ENCODE peak calls at places on chromosomes 6 and 20, in four cellular contexts. D, S, O and Z are unnamed samples.

GRCh38 chr20:33282196-33282934 is 649 bp upstream of the BPIFB1 start:
- DNase-seq in D (no peak), S (no peak), O (no peak), Z (no peak)

GRCh38 chr6:167102318-167102717 is 20.6 kb upstream of the CCR6 start:
- DNase-seq in D (no peak), S (no peak), O (no peak), Z (no peak)

GRCh38 chr20:62056975-62057374 is 8.7 kb downstream of the TAF4 start:
- DNase-seq in D (no peak), S (no peak), O (no peak), Z (no peak)

GRCh38 chr6:101509556-101509955 is 116.0 kb downstream of the GRIK2 start:
- DNase-seq in D (no peak), S (no peak), O (no peak), Z (no peak)

GRCh38 chr20:4837760-4838159 is 116.1 kb downstream of the PRND start:
- DNase-seq in D (no peak), S (no peak), O (no peak), Z (no peak)

GRCh38 chr20:31780839-31781238 is 38.3 kb upstream of the MYLK2 start:
- DNase-seq in D (no peak), S (no peak), O (no peak), Z (no peak)

GRCh38 chr6:56291278-56291917 is 44.0 kb upstream of the COL21A1 start:
- DNase-seq in D (no peak), S (no peak), O (no peak), Z (no peak)

GRCh38 chr20:13320702-13321101 is 99.6 kb downstream of the ISM1 start:
- DNase-seq in D (no peak), S (no peak), O (no peak), Z (no peak)

GRCh38 chr6:98747960-98748359 is 86.4 kb upstream of the POU3F2 start:
- DNase-seq in D (no peak), S (no peak), O (no peak), Z (no peak)

GRCh38 chr6:13360671-13361540 is 32.6 kb upstream of the TBC1D7 start:
- DNase-seq in D (no peak), S (no peak), O (no peak), Z (no peak)

GRCh38 chr6:112883095-112883494 is 536.0 kb downstream of the RFPL4B start:
- DNase-seq in D (no peak), S (no peak), O (no peak), Z (no peak)

GRCh38 chr6:89352329-89353117 is at the start of gene UBE2J1:
- DNase-seq in D (peak), S (peak), O (no peak), Z (peak)

GRCh38 chr6:157514659-157515496 is 133.9 kb downstream of the ZDHHC14 start:
- DNase-seq in D (peak), S (peak), O (no peak), Z (no peak)

GRCh38 chr6:108365488-108365887 is 70.6 kb downstream of the AFG1L start:
- DNase-seq in D (no peak), S (no peak), O (no peak), Z (no peak)

GRCh38 chr6:30447237-30447636 is 42.1 kb upstream of the HLA-E start:
- DNase-seq in D (peak), S (no peak), O (peak), Z (peak)

GRCh38 chr6:130783416-130784107 is 43.6 kb upstream of the SMLR1 start:
- DNase-seq in D (no peak), S (no peak), O (no peak), Z (no peak)

GRCh38 chr6:39389372-39389767 is 66.9 kb upstream of the KCNK16 start:
- DNase-seq in D (no peak), S (no peak), O (no peak), Z (no peak)

DNA sequence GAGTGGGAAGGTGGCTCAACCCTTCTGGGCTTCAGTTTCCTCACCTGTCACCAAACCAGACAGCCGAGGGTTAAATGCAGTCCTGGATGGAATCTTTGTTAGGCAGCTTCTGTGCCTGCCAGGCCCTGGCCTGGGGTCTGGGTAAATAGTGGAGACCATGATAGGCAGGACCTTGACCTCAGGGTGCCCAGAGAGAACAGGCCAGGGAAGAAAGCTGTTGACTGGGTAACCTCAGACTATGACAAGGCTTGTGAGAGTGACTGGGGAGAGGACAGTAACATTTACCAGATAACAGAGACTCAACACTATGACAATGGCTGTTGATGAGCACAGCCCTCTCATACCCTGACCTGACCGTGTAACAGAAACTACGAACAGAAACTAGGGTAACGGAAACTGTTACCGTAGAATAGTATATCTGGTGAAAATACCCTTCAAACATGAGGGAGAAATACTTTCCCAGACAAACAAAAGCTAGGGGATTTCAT is 218.3 kb downstream of the PREX1 start:
- DNase-seq in D (peak), S (no peak), O (no peak), Z (no peak)
- TF ChIP-seq ATF3 in D (no peak), S (no peak), O (no peak), Z (no peak)

DNA sequence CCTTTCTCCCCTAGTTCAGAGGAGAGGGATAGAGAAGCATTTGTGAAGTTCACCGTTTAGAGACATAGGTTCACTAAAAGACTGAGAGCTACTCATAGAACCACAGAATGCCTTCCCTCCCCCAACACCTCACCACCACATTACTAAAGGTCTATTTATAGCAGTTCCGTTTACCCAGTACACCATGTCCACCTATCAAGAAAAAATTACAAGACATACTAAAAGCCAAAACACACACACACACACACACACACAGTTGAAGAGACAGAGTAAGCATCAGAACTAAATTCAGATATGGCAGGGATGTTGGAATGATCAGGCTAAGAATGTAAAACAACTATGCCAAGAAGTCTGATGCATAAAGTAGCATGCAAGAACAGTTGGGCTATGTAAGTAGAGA is 52.2 kb downstream of the SLC22A3 start:
- DNase-seq in D (no peak), S (no peak), O (no peak), Z (no peak)
- TF ChIP-seq ATF3 in D (no peak), S (no peak), O (no peak), Z (no peak)

GRCh38 chr6:137039010-137039409 is 5.8 kb downstream of the IL20RA start:
- DNase-seq in D (no peak), S (no peak), O (no peak), Z (no peak)
- TF ChIP-seq ATF3 in D (no peak), S (no peak), O (no peak), Z (no peak)

GRCh38 chr6:25660512-25660911 is 8.5 kb downstream of the SCGN start:
- DNase-seq in D (peak), S (no peak), O (no peak), Z (peak)
- TF ChIP-seq ATF3 in D (peak), S (no peak), O (no peak), Z (no peak)

GRCh38 chr6:136113736-136114173 is 136.4 kb downstream of the MTFR2 start:
- DNase-seq in D (no peak), S (no peak), O (no peak), Z (no peak)

GRCh38 chr6:136114661-136115060 is 135.4 kb downstream of the MTFR2 start:
- DNase-seq in D (no peak), S (no peak), O (no peak), Z (no peak)

GRCh38 chr6:136118787-136119186 is 131.3 kb downstream of the MTFR2 start:
- DNase-seq in D (no peak), S (no peak), O (no peak), Z (no peak)

GRCh38 chr6:136115941-136116340 is 134.2 kb downstream of the MTFR2 start:
- DNase-seq in D (no peak), S (no peak), O (no peak), Z (no peak)

DNA sequence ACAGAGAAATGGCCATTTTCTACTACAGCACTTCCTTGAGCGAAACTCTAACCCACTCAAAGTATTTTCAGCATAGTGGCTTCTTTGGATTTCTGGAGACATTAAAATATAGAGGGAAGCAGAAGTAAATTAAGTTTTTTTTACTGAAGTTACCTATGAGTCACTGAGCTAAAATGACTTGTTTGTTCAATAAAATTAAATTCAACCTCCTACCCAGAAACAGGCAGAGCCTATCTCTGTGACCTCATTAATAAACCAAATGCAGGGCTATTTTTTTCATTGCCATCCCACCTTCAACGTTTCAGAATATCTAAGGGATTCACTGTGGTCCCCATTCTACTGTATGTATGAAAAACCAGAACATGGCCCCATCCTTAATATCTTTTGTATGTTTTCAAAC is 133.0 kb downstream of the MTFR2 start:
- DNase-seq in D (no peak), S (no peak), O (no peak), Z (no peak)
- TF ChIP-seq ATF3 in D (no peak), S (no peak), O (no peak), Z (no peak)

GRCh38 chr20:44810391-44811149 is at the start of gene RIMS4:
- DNase-seq in D (no peak), S (no peak), O (no peak), Z (no peak)
- TF ChIP-seq ATF3 in D (no peak), S (no peak), O (no peak), Z (no peak)